ENCODE peak calls at places on chromosomes 13 and 19, in seven cellular contexts. X is fibroblast of lung, K is IMR-90, L is ascending aorta, G is Right ventricle myocardium superior, N is GM13976, S is fibroblast of gingiva. Y is an unnamed sample.

GRCh38 chr13:39823063-39823713 is 167.7 kb downstream of the COG6 start:
- DNase-seq in N (no peak), S (no peak), G (no peak), L (no peak), K (no peak), X (no peak), Y (no peak)

GRCh38 chr19:35142531-35143230 is 374 bp upstream of the FXYD7 start:
- DNase-seq in L (no peak), X (no peak), N (peak), G (peak), K (no peak), S (no peak), Y (no peak)

GRCh38 chr19:7905859-7906258 is 2.2 kb downstream of the MAP2K7 start:
- DNase-seq in X (no peak), G (no peak), S (no peak), K (no peak), N (no peak), L (no peak), Y (no peak)

GRCh38 chr19:38706792-38707511 is 37.3 kb downstream of the CAPN12 start:
- DNase-seq in N (no peak), G (no peak), S (no peak), L (no peak), K (no peak), X (no peak), Y (no peak)

GRCh38 chr13:39866722-39867121 is 211.3 kb downstream of the COG6 start:
- DNase-seq in N (no peak), S (no peak), K (no peak), L (no peak), X (no peak), G (no peak), Y (no peak)

GRCh38 chr13:100602472-100603142 is 14.0 kb upstream of the GGACT start:
- DNase-seq in L (no peak), X (peak), K (no peak), N (no peak), G (no peak), S (no peak), Y (no peak)

GRCh38 chr13:111156421-111156820 is 41.3 kb downstream of the ARHGEF7 start:
- DNase-seq in N (no peak), L (no peak), K (no peak), G (no peak), S (no peak), X (peak), Y (no peak)

GRCh38 chr19:45153339-45154063 is 7.3 kb downstream of the NKPD1 start:
- DNase-seq in N (peak), X (peak), S (peak), K (peak), G (peak), L (no peak), Y (peak)

GRCh38 chr13:94325660-94326059 is 153.8 kb downstream of the DCT start:
- DNase-seq in G (no peak), N (no peak), L (no peak), X (peak), S (no peak), K (peak), Y (no peak)

Y was measured in dorsolateral prefrontal cortex.